ENCODE peak calls at places on chromosomes 16 and 17, in four cellular contexts. B is stimulated activated CD8-positive, alpha-beta memory T cell treated with anti-CD3 and anti-CD28 coated beads, Interleukin-7, amount 100 ng/mL, for 1 hour; W is thoracic aorta; R is SHP77. I is an unnamed sample.

GRCh38 chr17:59777033-59777432 is 69.6 kb downstream of the VMP1 start:
- DNase-seq in W (no peak), B (no peak), R (no peak), I (no peak)

GRCh38 chr17:69335018-69335417 is 8.1 kb upstream of the ABCA5 start:
- DNase-seq in B (no peak), R (no peak), W (no peak), I (no peak)

GRCh38 chr17:49473900-49474751 is 21.0 kb upstream of the NGFR start:
- DNase-seq in W (no peak), R (no peak), B (no peak), I (no peak)

GRCh38 chr17:72126575-72127486 is 6.0 kb downstream of the SOX9 start:
- DNase-seq in W (no peak), B (no peak), R (no peak), I (no peak)

GRCh38 chr17:38982858-38983746 is 15.9 kb upstream of the FBXO47 start:
- DNase-seq in R (peak), B (no peak), W (no peak), I (no peak)

GRCh38 chr17:64081802-64082799 is 47.8 kb downstream of the ERN1 start:
- DNase-seq in R (peak), W (no peak), B (no peak), I (no peak)

GRCh38 chr17:65495255-65496060 is 66.0 kb downstream of the AXIN2 start:
- DNase-seq in W (no peak), B (no peak), R (no peak), I (no peak)

GRCh38 chr16:71567931-71568330 is 9.0 kb downstream of the TAT start:
- DNase-seq in R (no peak), W (no peak), B (no peak), I (no peak)

GRCh38 chr17:81365148-81365600 is 30.1 kb upstream of the BAHCC1 start:
- DNase-seq in B (no peak), R (no peak), W (no peak), I (no peak)

GRCh38 chr17:81471804-81472456 is 40.7 kb downstream of the ACTG1 start:
- DNase-seq in R (peak), W (no peak), B (no peak), I (peak)

I was measured in amygdala.